ENCODE peak calls at places on chromosomes 12 and 14, in ten cellular contexts. F, I, H, B, U, K, N, R, A and J are unnamed samples.

GRCh38 chr12:124115976-124116690 is 143.1 kb downstream of the ZNF664 start:
- DNase-seq in A (no peak), I (no peak), B (no peak), H (no peak), N (no peak), R (no peak), K (no peak), U (no peak), F (no peak), J (no peak)

GRCh38 chr12:105977256-105978051 is 161.3 kb downstream of the NUAK1 start:
- DNase-seq in U (no peak), R (no peak), B (no peak), I (peak; percentile 93), H (peak; percentile 98), K (peak; percentile 79), F (no peak), A (no peak), N (no peak), J (no peak)

GRCh38 chr14:56797569-56798446 is 12.5 kb downstream of the OTX2 start:
- DNase-seq in R (no peak), A (no peak), I (no peak), U (peak; percentile 31), H (no peak), N (no peak), K (no peak), F (no peak), B (peak; percentile 61), J (no peak)

GRCh38 chr12:107159384-107159900 is 66.1 kb upstream of the CRY1 start:
- DNase-seq in K (no peak), N (no peak), A (no peak), R (no peak), U (no peak), I (no peak), B (no peak), F (no peak), H (no peak), J (no peak)

GRCh38 chr14:97866664-97867063 is 1069.5 kb downstream of the VRK1 start:
- DNase-seq in A (no peak), F (no peak), N (no peak), H (no peak), I (no peak), B (no peak), R (no peak), U (no peak), K (no peak), J (no peak)

GRCh38 chr12:120381752-120382419 is 12.9 kb upstream of the MSI1 start:
- DNase-seq in I (no peak), R (no peak), A (no peak), H (peak; percentile 59), N (no peak), U (no peak), K (peak; percentile 33), F (no peak), B (no peak), J (no peak)

GRCh38 chr14:91399868-91400640 is 17.6 kb downstream of the CCDC88C start:
- DNase-seq in N (no peak), R (no peak), B (no peak), H (no peak), U (peak; percentile 64), F (no peak), I (no peak), K (no peak), A (no peak), J (peak; percentile 55)

GRCh38 chr12:6567112-6567680 is 895 bp downstream of the NOP2 start:
- DNase-seq in N (no peak), R (no peak), I (no peak), K (no peak), A (no peak), B (no peak), H (no peak), F (no peak), U (no peak), J (no peak)

GRCh38 chr12:122021822-122022392 is at the start of gene BCL7A:
- DNase-seq in A (peak; percentile 58), F (peak; percentile 57), K (peak; percentile 90), N (peak; percentile 58), U (peak; percentile 88), I (peak; percentile 82), B (peak; percentile 65), H (peak; percentile 60), R (peak; percentile 45), J (peak; percentile 73)

GRCh38 chr14:23381017-23381375 is 4.2 kb downstream of the CMTM5 start:
- DNase-seq in A (no peak), K (no peak), B (no peak), F (no peak), H (no peak), U (no peak), I (no peak), R (no peak), N (no peak), J (no peak)

GRCh38 chr14:23379331-23380196 is 2.7 kb downstream of the CMTM5 start:
- DNase-seq in I (peak; percentile 9), U (peak; percentile 84), N (peak; percentile 77), H (no peak), R (peak; percentile 68), B (peak; percentile 58), K (peak; percentile 63), A (peak; percentile 77), F (peak; percentile 68), J (peak; percentile 68)

GRCh38 chr14:23381871-23382270 is 5.0 kb downstream of the CMTM5 start:
- DNase-seq in K (no peak), F (no peak), R (no peak), H (no peak), I (no peak), U (no peak), N (no peak), B (no peak), A (no peak), J (no peak)

GRCh38 chr14:23378612-23379220 is 1.9 kb downstream of the CMTM5 start:
- DNase-seq in B (no peak), K (no peak), U (no peak), N (no peak), A (no peak), I (no peak), R (no peak), H (no peak), F (no peak), J (no peak)

DNA sequence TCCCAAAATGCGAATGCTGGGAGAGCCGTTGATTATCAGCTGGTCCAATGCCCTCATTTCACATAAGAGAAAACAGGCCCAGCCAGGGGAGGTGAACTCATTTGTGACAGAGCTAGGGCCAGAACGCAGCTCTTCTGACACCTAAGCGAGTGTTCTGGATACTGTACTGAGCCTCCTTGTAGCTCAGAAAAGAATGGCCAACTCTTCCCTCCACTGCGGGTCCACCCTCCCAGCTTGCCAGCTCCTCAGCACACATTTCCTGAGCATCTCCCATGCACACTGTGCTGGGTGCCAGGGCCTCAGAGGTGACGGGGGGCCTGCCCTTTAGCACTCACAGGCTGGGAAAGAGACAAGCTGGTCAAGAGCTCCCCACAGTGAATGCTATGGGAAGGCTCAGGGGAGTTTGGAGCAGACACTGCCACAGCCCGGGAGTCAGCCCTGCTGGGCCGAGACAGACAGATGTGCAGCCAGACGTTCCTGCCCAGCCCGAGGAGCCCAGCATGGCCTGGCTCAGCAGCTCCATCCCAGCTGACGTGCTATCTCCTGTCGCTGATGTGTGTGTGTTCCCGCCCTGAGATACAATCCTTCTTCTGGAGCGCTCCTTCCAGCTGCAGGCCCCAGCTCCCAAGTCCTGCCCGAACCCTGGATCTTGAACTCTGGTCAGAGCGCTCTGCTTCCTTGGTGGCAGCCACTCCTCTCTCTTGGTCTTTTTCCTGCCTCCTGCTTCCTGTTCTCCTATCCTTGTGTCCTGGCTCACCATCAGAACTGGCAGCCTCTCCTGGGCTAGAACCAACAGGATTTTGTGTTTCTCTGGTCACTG is 3.6 kb downstream of the CMTM5 start:
- DNase-seq in R (no peak), B (no peak), N (no peak), H (no peak), A (no peak), I (no peak), F (no peak), U (no peak), K (no peak), J (no peak)
- TF ChIP-seq CTCF in R (peak; percentile 59), B (no peak), N (no peak), H (no peak), A (no peak), I (no peak), F (no peak), U (no peak), K (no peak), J (no peak)

GRCh38 chr12:83826112-83826511 is 1086.5 kb downstream of the SLC6A15 start:
- DNase-seq in F (peak; percentile 71), B (peak; percentile 60), N (no peak), K (peak; percentile 66), A (no peak), H (no peak), R (peak; percentile 13), I (peak; percentile 30), U (peak; percentile 22), J (peak; percentile 49)
- TF ChIP-seq CTCF in F (peak; percentile 78), B (peak; percentile 56), N (no peak), K (peak; percentile 73), A (no peak), H (peak; percentile 58), R (peak; percentile 24), I (peak; percentile 80), U (peak; percentile 85), J (peak; percentile 87)

GRCh38 chr12:52366738-52367485 is at the start of gene KRT85:
- DNase-seq in N (no peak), H (no peak), R (no peak), B (no peak), K (no peak), U (no peak), F (no peak), A (no peak), I (no peak), J (no peak)
- TF ChIP-seq CTCF in N (no peak), H (no peak), R (no peak), B (no peak), K (no peak), U (no peak), F (no peak), A (no peak), I (no peak), J (no peak)

GRCh38 chr12:97063292-97063935 is 156.4 kb downstream of the NEDD1 start:
- DNase-seq in H (peak; percentile 54), K (no peak), R (no peak), A (no peak), N (no peak), U (no peak), B (no peak), I (no peak), F (no peak), J (no peak)
- TF ChIP-seq CTCF in H (no peak), K (no peak), R (no peak), A (no peak), N (no peak), U (no peak), B (no peak), I (no peak), F (no peak), J (no peak)